ENCODE peak calls at places on chromosomes 1 and 21, in four cellular contexts. M, V, R and Z are unnamed samples.

GRCh38 chr21:46181953-46182547 is 2.2 kb downstream of the SPATC1L start:
- DNase-seq in M (no peak), V (no peak), R (peak), Z (no peak)

GRCh38 chr1:213719462-213719861 is 268.3 kb upstream of the PROX1 start:
- DNase-seq in M (no peak), V (no peak), R (no peak), Z (no peak)

GRCh38 chr1:81254560-81254959 is 546.2 kb upstream of the ADGRL2 start:
- DNase-seq in M (no peak), V (no peak), R (no peak), Z (no peak)

GRCh38 chr1:20615946-20616345 is 17.3 kb upstream of the PINK1 start:
- DNase-seq in M (no peak), V (no peak), R (no peak), Z (no peak)

GRCh38 chr1:147084273-147085096 is 87.8 kb downstream of the PRKAB2 start:
- DNase-seq in M (peak), V (peak), R (peak), Z (peak)

GRCh38 chr1:84724128-84724860 is 34.0 kb upstream of the SSX2IP start:
- DNase-seq in M (no peak), V (peak), R (no peak), Z (no peak)

GRCh38 chr1:202268817-202269216 is 72.9 kb downstream of the UBE2T start:
- DNase-seq in M (no peak), V (no peak), R (no peak), Z (peak)

GRCh38 chr1:235741294-235741693 is 91.7 kb upstream of the GNG4 start:
- DNase-seq in M (peak), V (no peak), R (no peak), Z (no peak)

GRCh38 chr1:41639332-41639936 is 155.0 kb upstream of the EDN2 start:
- DNase-seq in M (no peak), V (no peak), R (no peak), Z (no peak)

GRCh38 chr1:30405631-30406212 is 317.7 kb downstream of the MATN1 start:
- DNase-seq in M (no peak), V (no peak), R (no peak), Z (no peak)

GRCh38 chr21:34933609-34934345 is 115.3 kb downstream of the RUNX1 start:
- DNase-seq in M (no peak), V (no peak), R (no peak), Z (no peak)

GRCh38 chr1:80059940-80060339 is 1053.4 kb upstream of the ADGRL4 start:
- DNase-seq in M (no peak), V (no peak), R (no peak), Z (no peak)

GRCh38 chr1:214715126-214715525 is 112.1 kb downstream of the CENPF start:
- DNase-seq in M (no peak), V (no peak), R (no peak), Z (no peak)

GRCh38 chr21:28336299-28336698 is 656.4 kb downstream of the LTN1 start:
- DNase-seq in M (peak), V (no peak), R (no peak), Z (no peak)

GRCh38 chr1:63980706-63981407 is 207.0 kb downstream of the ROR1 start:
- DNase-seq in M (no peak), V (no peak), R (no peak), Z (no peak)

GRCh38 chr1:8706995-8707396 is 110.4 kb downstream of the RERE start:
- DNase-seq in M (peak), V (no peak), R (no peak), Z (no peak)

GRCh38 chr1:208782186-208782585 is 538.0 kb upstream of the PLXNA2 start:
- DNase-seq in M (no peak), V (no peak), R (no peak), Z (no peak)

GRCh38 chr1:166193057-166193456 is 26.3 kb upstream of the FAM78B start:
- DNase-seq in M (peak), V (no peak), R (no peak), Z (no peak)

GRCh38 chr1:178530037-178530402 is 17.1 kb downstream of the TEX35 start:
- DNase-seq in M (peak), V (no peak), R (peak), Z (no peak)

GRCh38 chr1:184028854-184029623 is 8.5 kb downstream of the COLGALT2 start:
- DNase-seq in M (no peak), V (no peak), R (no peak), Z (peak)

GRCh38 chr1:178310685-178311105 is 186.1 kb downstream of the CLEC20A start:
- DNase-seq in M (peak), V (no peak), R (no peak), Z (no peak)

GRCh38 chr1:109719337-109719837 is 7.3 kb downstream of the GSTM5 start:
- DNase-seq in M (peak), V (no peak), R (no peak), Z (no peak)

DNA sequence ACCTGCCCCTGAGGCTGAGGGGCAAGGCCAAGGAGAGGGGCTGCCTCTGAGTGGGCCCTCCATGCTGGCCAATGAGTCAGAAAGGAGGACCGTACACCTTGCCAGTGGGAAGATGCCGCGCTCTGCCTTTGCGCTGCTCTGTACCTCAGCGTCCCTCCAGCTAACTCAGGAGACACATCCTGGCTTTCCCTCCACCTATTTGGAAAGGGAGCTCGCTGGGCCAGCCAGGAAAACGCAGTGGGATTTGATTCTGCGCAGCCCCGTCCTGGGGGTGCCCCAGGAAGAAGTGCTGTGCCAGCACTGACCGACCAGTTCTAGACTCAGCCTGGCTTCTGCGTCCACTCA is 124.6 kb downstream of the SIK1 start:
- DNase-seq in M (no peak), V (no peak), R (no peak), Z (no peak)
- H3K4me3 ChIP-seq in M (no peak), V (no peak), R (no peak), Z (no peak)

DNA sequence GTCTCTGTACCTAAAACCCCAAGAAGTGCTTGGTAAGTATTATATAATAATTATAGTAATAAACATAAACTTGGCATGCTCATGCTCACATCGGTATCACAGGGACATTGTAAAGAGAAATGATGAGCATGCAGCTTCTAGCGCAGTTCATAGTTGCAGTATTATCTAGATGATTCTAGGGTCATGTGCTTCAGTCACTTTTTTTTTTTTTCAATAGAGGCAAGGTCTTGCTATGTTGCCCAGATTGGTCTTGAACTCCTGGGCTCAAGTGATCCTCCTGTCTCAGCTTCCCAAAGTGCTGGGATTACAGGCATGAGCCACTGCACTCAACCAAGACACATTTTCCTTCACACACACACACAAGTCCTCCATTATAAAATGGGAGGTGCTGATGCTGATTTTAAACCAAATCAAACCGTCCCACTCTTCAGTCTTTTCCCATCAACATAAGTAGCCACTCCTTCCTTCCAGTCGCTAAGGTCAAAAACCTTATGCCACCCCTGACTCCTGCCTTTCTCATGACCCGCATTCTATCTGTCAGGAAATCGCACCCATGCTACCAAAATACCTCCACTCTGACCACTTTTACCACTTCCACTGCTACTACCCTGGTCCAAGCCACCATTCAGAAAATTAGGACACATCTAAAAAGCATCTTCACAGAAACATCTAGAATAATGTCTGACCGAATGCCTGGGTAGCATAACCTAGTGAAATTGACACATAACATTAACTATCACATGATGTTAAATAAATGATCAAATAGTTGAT is 28.2 kb upstream of the IFNGR2 start:
- DNase-seq in M (no peak), V (no peak), R (no peak), Z (no peak)
- TF ChIP-seq CTCF in M (no peak), V (no peak), R (peak), Z (no peak)

GRCh38 chr1:229141271-229141670 is 129.6 kb upstream of the RAB4A start:
- DNase-seq in M (no peak), V (no peak), R (no peak), Z (no peak)
- H3K4me3 ChIP-seq in M (no peak), V (no peak), R (no peak), Z (no peak)

GRCh38 chr1:6172549-6172948 is 7.6 kb downstream of the CHD5 start:
- DNase-seq in M (no peak), V (no peak), R (no peak), Z (no peak)

GRCh38 chr1:6170116-6170741 is 9.9 kb downstream of the CHD5 start:
- DNase-seq in M (no peak), V (no peak), R (no peak), Z (no peak)

GRCh38 chr1:6170742-6171201 is 9.3 kb downstream of the CHD5 start:
- DNase-seq in M (no peak), V (no peak), R (no peak), Z (no peak)

GRCh38 chr1:6168947-6169586 is 11.1 kb downstream of the CHD5 start:
- DNase-seq in M (no peak), V (no peak), R (no peak), Z (no peak)

GRCh38 chr1:6171546-6172124 is 8.5 kb downstream of the CHD5 start:
- DNase-seq in M (no peak), V (no peak), R (no peak), Z (no peak)
- TF ChIP-seq CTCF in M (peak), V (no peak), R (no peak), Z (no peak)